ENCODE peak calls at places on chromosomes 13 and 19, in six cellular contexts. One of them, this sample, is unnamed.

GRCh38 chr19:43596842-43597461 is 557 bp downstream of the ZNF576 start:
- DNase-seq in thoracic aorta: no peak
- DNase-seq in kidney epithelial cell: no peak
- DNase-seq in HCT116: no peak
- DNase-seq in endothelial cell of umbilical vein: no peak
- DNase-seq in brain microvascular endothelial cell: no peak
- DNase-seq in this sample: no peak

GRCh38 chr19:13717194-13717643 is 47.1 kb upstream of the MRI1 start:
- DNase-seq in thoracic aorta: no peak
- DNase-seq in kidney epithelial cell: no peak
- DNase-seq in HCT116: no peak
- DNase-seq in endothelial cell of umbilical vein: no peak
- DNase-seq in brain microvascular endothelial cell: no peak
- DNase-seq in this sample: no peak

GRCh38 chr19:13955662-13956364 is 3.5 kb downstream of the DCAF15 start:
- DNase-seq in thoracic aorta: no peak
- DNase-seq in kidney epithelial cell: no peak
- DNase-seq in HCT116: no peak
- DNase-seq in endothelial cell of umbilical vein: no peak
- DNase-seq in brain microvascular endothelial cell: no peak
- DNase-seq in this sample: no peak

GRCh38 chr19:46069841-46070341 is 29.1 kb upstream of the IGFL4 start:
- DNase-seq in thoracic aorta: no peak
- DNase-seq in kidney epithelial cell: peak; percentile 21
- DNase-seq in HCT116: no peak
- DNase-seq in endothelial cell of umbilical vein: peak; percentile 89
- DNase-seq in brain microvascular endothelial cell: peak; percentile 96
- DNase-seq in this sample: no peak

GRCh38 chr19:41420101-41420880 is 6.9 kb downstream of the B3GNT8 start:
- DNase-seq in thoracic aorta: no peak
- DNase-seq in kidney epithelial cell: no peak
- DNase-seq in HCT116: no peak
- DNase-seq in endothelial cell of umbilical vein: no peak
- DNase-seq in brain microvascular endothelial cell: no peak
- DNase-seq in this sample: no peak

GRCh38 chr13:36298535-36299068 is 988 bp upstream of the CCDC169 start:
- DNase-seq in thoracic aorta: no peak
- DNase-seq in kidney epithelial cell: no peak
- DNase-seq in HCT116: no peak
- DNase-seq in endothelial cell of umbilical vein: peak; percentile 13
- DNase-seq in brain microvascular endothelial cell: no peak
- DNase-seq in this sample: no peak

GRCh38 chr13:102587916-102588315 is 8.9 kb upstream of the TPP2 start:
- DNase-seq in thoracic aorta: no peak
- DNase-seq in kidney epithelial cell: no peak
- DNase-seq in HCT116: no peak
- DNase-seq in endothelial cell of umbilical vein: no peak
- DNase-seq in brain microvascular endothelial cell: no peak
- DNase-seq in this sample: no peak

GRCh38 chr19:54455786-54456422 is 6.9 kb downstream of the LENG8 start:
- DNase-seq in thoracic aorta: no peak
- DNase-seq in kidney epithelial cell: no peak
- DNase-seq in HCT116: no peak
- DNase-seq in endothelial cell of umbilical vein: no peak
- DNase-seq in brain microvascular endothelial cell: no peak
- DNase-seq in this sample: no peak

GRCh38 chr13:65497265-65497664 is 1732.9 kb downstream of the PCDH9 start:
- DNase-seq in thoracic aorta: no peak
- DNase-seq in kidney epithelial cell: peak; percentile 56
- DNase-seq in HCT116: peak; percentile 6
- DNase-seq in endothelial cell of umbilical vein: no peak
- DNase-seq in brain microvascular endothelial cell: peak; percentile 38
- DNase-seq in this sample: no peak

GRCh38 chr19:30450101-30450500 is 77.9 kb downstream of the ZNF536 start:
- DNase-seq in thoracic aorta: no peak
- DNase-seq in kidney epithelial cell: peak; percentile 60
- DNase-seq in HCT116: no peak
- DNase-seq in endothelial cell of umbilical vein: no peak
- DNase-seq in brain microvascular endothelial cell: no peak
- DNase-seq in this sample: no peak
- H3K4me3 ChIP-seq in thoracic aorta: peak overlapping the region; percentile 55
- H3K4me3 ChIP-seq in kidney epithelial cell: peak overlapping the region; percentile 19
- H3K4me3 ChIP-seq in HCT116: no peak overlapping the region
- H3K4me3 ChIP-seq in endothelial cell of umbilical vein: no peak overlapping the region
- H3K4me3 ChIP-seq in brain microvascular endothelial cell: peak overlapping the region; percentile 12
- H3K4me3 ChIP-seq in this sample: no peak overlapping the region

GRCh38 chr13:63901630-63902029 is 2486.0 kb upstream of the PCDH20 start:
- DNase-seq in thoracic aorta: no peak
- DNase-seq in kidney epithelial cell: no peak
- DNase-seq in HCT116: no peak
- DNase-seq in endothelial cell of umbilical vein: no peak
- DNase-seq in brain microvascular endothelial cell: no peak
- DNase-seq in this sample: no peak
- TF ChIP-seq CTCF in thoracic aorta: no peak
- TF ChIP-seq CTCF in kidney epithelial cell: no peak
- TF ChIP-seq CTCF in HCT116: no peak
- TF ChIP-seq CTCF in endothelial cell of umbilical vein: no peak
- TF ChIP-seq CTCF in brain microvascular endothelial cell: no peak
- TF ChIP-seq CTCF in this sample: no peak

DNA sequence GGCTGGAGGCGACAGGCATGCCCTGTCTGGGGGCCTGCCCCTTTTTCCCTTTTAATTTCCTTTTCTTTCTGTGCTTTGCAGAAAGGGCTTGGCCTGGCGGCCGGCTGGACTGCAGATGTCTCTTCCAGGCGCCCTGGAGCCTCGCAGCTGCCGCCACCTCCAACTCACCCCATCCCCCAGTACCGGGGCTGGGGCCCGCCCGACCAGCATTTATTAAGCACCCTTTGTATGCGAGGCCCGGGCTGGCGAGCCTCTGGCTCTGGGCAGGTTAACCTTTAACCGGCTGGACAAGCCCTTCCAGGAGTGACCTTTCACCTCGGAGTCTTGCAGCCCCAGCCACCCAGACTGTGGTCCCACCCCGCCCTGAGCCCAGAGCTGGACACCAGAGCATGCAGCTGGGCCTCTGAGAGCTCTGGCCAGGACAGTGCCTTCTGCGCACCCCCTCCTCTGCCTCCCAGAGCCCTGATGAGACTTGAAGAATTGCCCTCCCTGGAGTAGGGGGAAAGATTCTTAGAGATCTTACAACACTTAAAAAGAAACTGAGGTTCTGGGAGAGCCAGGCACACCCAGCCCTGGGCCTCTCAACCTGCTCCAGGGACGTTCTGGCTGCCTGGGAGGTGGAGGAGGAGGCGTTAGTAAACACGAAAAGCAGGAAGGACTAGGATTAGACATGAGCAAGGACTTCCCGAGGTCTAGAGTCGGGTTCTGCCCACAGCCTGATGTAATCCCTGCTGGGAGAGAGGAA is 1.1 kb upstream of the NR2F6 start:
- DNase-seq in thoracic aorta: no peak
- DNase-seq in kidney epithelial cell: no peak
- DNase-seq in HCT116: no peak
- DNase-seq in endothelial cell of umbilical vein: no peak
- DNase-seq in brain microvascular endothelial cell: no peak
- DNase-seq in this sample: no peak
- H3K4me3 ChIP-seq in thoracic aorta: peak overlapping the region; percentile 86
- H3K4me3 ChIP-seq in kidney epithelial cell: no peak overlapping the region
- H3K4me3 ChIP-seq in HCT116: peak overlapping the region; percentile 55
- H3K4me3 ChIP-seq in endothelial cell of umbilical vein: peak overlapping the region; percentile 39
- H3K4me3 ChIP-seq in brain microvascular endothelial cell: peak overlapping the region; percentile 51
- H3K4me3 ChIP-seq in this sample: peak overlapping the region; percentile 49

GRCh38 chr19:52659013-52659412 is 20.9 kb upstream of the ZNF83 start:
- DNase-seq in thoracic aorta: no peak
- DNase-seq in kidney epithelial cell: no peak
- DNase-seq in HCT116: no peak
- DNase-seq in endothelial cell of umbilical vein: no peak
- DNase-seq in brain microvascular endothelial cell: no peak
- DNase-seq in this sample: no peak
- TF ChIP-seq CTCF in thoracic aorta: no peak
- TF ChIP-seq CTCF in kidney epithelial cell: no peak
- TF ChIP-seq CTCF in HCT116: no peak
- TF ChIP-seq CTCF in endothelial cell of umbilical vein: no peak
- TF ChIP-seq CTCF in brain microvascular endothelial cell: no peak
- TF ChIP-seq CTCF in this sample: no peak

This sample was measured in LNCaP clone FGC.